ENCODE peak calls at places on chromosome 18, in eight cellular contexts. L is fibroblast of mammary gland; W is GM04504; H is RKO; T is activated CD4-positive, alpha-beta T cell treated with anti-CD3 and anti-CD28 coated beads, Interleukin-2, amount 50 U/mL, for 24 hours; P is naive thymus-derived CD4-positive, alpha-beta T cell; A is NCI-H2081; D is HS-5. N is an unnamed sample.

GRCh38 chr18:623760-624620 is 27.2 kb downstream of the CLUL1 start:
- DNase-seq in L (peak; percentile 81), W (peak; percentile 36), H (peak; percentile 75), T (peak; percentile 19), P (peak; percentile 29), A (peak; percentile 35), D (peak; percentile 25), N (no peak)

GRCh38 chr18:13439475-13439874 is 220.9 kb downstream of the LDLRAD4 start:
- DNase-seq in L (no peak), W (no peak), H (no peak), T (no peak), P (no peak), A (no peak), D (no peak), N (no peak)

GRCh38 chr18:2952605-2953004 is 60.3 kb downstream of the LPIN2 start:
- DNase-seq in L (no peak), W (no peak), H (no peak), T (no peak), P (no peak), A (no peak), D (no peak), N (no peak)

GRCh38 chr18:49920731-49921130 is 107.4 kb upstream of the ACAA2 start:
- DNase-seq in L (peak; percentile 28), W (no peak), H (no peak), T (no peak), P (no peak), A (no peak), D (no peak), N (no peak)

GRCh38 chr18:68861365-68861764 is 63.5 kb downstream of the CCDC102B start:
- DNase-seq in L (no peak), W (no peak), H (no peak), T (no peak), P (no peak), A (peak; percentile 16), D (no peak), N (no peak)

GRCh38 chr18:57797209-57797651 is 5.9 kb downstream of the ATP8B1 start:
- DNase-seq in L (no peak), W (no peak), H (no peak), T (no peak), P (no peak), A (peak; percentile 68), D (no peak), N (no peak)

GRCh38 chr18:3347286-3347803 is 85.4 kb downstream of the MYL12B start:
- DNase-seq in L (no peak), W (no peak), H (no peak), T (no peak), P (no peak), A (no peak), D (no peak), N (no peak)

GRCh38 chr18:35969676-35970075 is 2.8 kb upstream of the RMP24 start:
- DNase-seq in L (peak; percentile 38), W (no peak), H (no peak), T (no peak), P (no peak), A (no peak), D (no peak), N (no peak)

GRCh38 chr18:6921571-6921970 is 192.1 kb downstream of the ARHGAP28 start:
- DNase-seq in L (no peak), W (no peak), H (no peak), T (no peak), P (no peak), A (no peak), D (no peak), N (no peak)

N was measured in B cell.